ENCODE peak calls at places on chromosomes 6 and 20, in six cellular contexts. W is suprapubic skin, F is A549, R is HepG2, J is transverse colon, M is H1. C is an unnamed sample.
A peak's percentile ranks its signal among the peaks of the same experiment; 100 is the strongest.

GRCh38 chr6:9540534-9541126 is 874.2 kb downstream of the TFAP2A start:
- DNase-seq in W (no peak), F (peak; percentile 11), R (peak; percentile 20), J (no peak), M (no peak), C (no peak)

GRCh38 chr6:75210885-75211739 is 5.3 kb upstream of the COL12A1 start:
- DNase-seq in W (no peak), F (no peak), R (peak; percentile 37), J (peak; percentile 34), M (no peak), C (peak; percentile 39)

GRCh38 chr6:7324520-7324919 is 11.5 kb upstream of the SSR1 start:
- DNase-seq in W (no peak), F (no peak), R (no peak), J (peak; percentile 21), M (no peak), C (no peak)

GRCh38 chr6:69835414-69836179 is 30.8 kb upstream of the COL19A1 start:
- DNase-seq in W (no peak), F (peak; percentile 3), R (peak; percentile 41), J (no peak), M (no peak), C (no peak)

GRCh38 chr20:62986257-62986807 is 20.4 kb downstream of the BHLHE23 start:
- DNase-seq in W (no peak), F (no peak), R (no peak), J (no peak), M (no peak), C (no peak)

GRCh38 chr6:149888659-149889058 is 9.3 kb downstream of the RAET1E start:
- DNase-seq in W (no peak), F (no peak), R (no peak), J (no peak), M (no peak), C (no peak)

GRCh38 chr6:6379573-6379972 is 59.1 kb upstream of the F13A1 start:
- DNase-seq in W (no peak), F (no peak), R (no peak), J (no peak), M (no peak), C (no peak)

GRCh38 chr6:38531134-38531533 is 108.6 kb downstream of the BTBD9 start:
- DNase-seq in W (no peak), F (no peak), R (no peak), J (no peak), M (no peak), C (no peak)

GRCh38 chr6:102961902-102962301 is 1568.4 kb downstream of the GRIK2 start:
- DNase-seq in W (no peak), F (no peak), R (no peak), J (no peak), M (no peak), C (no peak)

GRCh38 chr6:132084811-132085509 is 133.8 kb upstream of the CCN2 start:
- DNase-seq in W (no peak), F (no peak), R (no peak), J (no peak), M (no peak), C (no peak)

GRCh38 chr6:7642784-7643183 is 52.8 kb downstream of the SNRNP48 start:
- DNase-seq in W (no peak), F (no peak), R (no peak), J (peak; percentile 57), M (no peak), C (no peak)

GRCh38 chr20:41570552-41570951 is 47.6 kb downstream of the CHD6 start:
- DNase-seq in W (no peak), F (no peak), R (no peak), J (no peak), M (no peak), C (no peak)

GRCh38 chr20:3595541-3595940 is 67.7 kb downstream of the GFRA4 start:
- DNase-seq in W (no peak), F (no peak), R (no peak), J (no peak), M (no peak), C (no peak)

GRCh38 chr6:169978615-169979161 is 227.3 kb downstream of the ERMARD start:
- DNase-seq in W (peak; percentile 78), F (no peak), R (no peak), J (no peak), M (no peak), C (no peak)
- TF ChIP-seq EP300 in W (no peak), F (no peak), R (no peak), J (no peak), M (no peak), C (no peak)

DNA sequence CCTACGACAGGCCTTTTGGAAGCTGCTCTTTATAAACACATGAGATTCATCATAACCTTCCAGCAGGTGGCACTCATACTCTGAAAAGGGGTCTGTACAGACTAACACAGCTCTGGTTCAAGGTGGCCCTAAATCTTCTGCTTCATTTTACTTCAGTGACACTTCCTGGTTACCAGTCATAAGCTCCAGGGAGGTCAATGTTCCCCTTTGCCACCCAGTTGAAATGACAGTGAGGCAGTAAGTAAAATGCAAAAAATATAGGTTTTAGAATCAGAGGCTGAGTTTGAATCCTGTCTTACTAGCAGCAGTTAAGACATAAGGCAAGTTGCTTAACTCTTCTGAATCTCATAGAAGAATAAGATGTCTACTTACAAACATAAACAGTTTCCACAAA is 132.8 kb downstream of the CDK19 start:
- DNase-seq in W (no peak), F (peak; percentile 35), R (peak; percentile 85), J (peak; percentile 66), M (no peak), C (no peak)
- TF ChIP-seq EP300 in W (no peak), F (no peak), R (no peak), J (no peak), M (no peak), C (no peak)

GRCh38 chr20:47338131-47338628 is 18.3 kb downstream of the ZMYND8 start:
- DNase-seq in W (no peak), F (no peak), R (no peak), J (no peak), M (no peak), C (no peak)

GRCh38 chr20:47334022-47334551 is 22.4 kb downstream of the ZMYND8 start:
- DNase-seq in W (no peak), F (peak; percentile 77), R (peak; percentile 99), J (peak; percentile 47), M (no peak), C (no peak)

GRCh38 chr20:47335251-47336012 is 21.1 kb downstream of the ZMYND8 start:
- DNase-seq in W (no peak), F (no peak), R (no peak), J (no peak), M (no peak), C (no peak)

GRCh38 chr20:47337413-47337812 is 19.1 kb downstream of the ZMYND8 start:
- DNase-seq in W (no peak), F (no peak), R (no peak), J (no peak), M (no peak), C (no peak)

DNA sequence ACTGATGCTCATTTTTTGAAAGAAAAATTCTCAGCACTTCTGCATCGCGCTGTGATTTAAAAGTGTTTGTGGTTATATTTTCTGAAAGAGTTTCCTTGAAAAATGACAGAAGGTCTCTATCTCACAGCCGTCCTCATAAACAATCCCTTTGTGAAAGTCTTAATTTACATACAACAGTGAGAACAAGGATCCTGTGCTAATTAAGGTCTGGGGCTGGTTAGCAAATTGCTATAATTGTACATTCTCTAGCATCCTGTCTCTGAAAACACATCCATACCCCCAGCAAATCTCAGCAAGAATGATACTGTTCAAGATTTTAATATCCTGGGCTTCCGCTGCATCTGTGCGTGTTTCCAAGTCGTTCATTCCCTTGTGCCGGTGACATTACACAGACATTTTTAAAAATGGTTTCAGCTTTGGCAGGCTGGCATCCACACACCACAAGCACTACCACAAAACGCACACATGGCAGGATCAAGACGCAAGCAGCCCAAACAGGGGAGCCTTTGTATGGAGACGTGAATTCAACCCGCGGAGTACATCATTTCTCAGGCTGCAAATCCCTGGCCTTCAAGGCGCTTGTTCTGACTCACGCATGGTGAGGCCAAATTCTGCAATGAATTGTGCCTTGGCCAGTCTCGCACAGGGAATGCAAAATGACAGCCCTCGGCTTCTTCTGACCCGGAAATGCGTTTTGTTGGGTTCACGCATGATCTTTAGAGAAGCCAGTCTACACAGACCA is 20.3 kb downstream of the ZMYND8 start:
- DNase-seq in W (peak; percentile 77), F (no peak), R (no peak), J (peak; percentile 56), M (no peak), C (peak; percentile 36)
- TF ChIP-seq EP300 in W (no peak), F (no peak), R (no peak), J (peak; percentile 67), M (no peak), C (no peak)

DNA sequence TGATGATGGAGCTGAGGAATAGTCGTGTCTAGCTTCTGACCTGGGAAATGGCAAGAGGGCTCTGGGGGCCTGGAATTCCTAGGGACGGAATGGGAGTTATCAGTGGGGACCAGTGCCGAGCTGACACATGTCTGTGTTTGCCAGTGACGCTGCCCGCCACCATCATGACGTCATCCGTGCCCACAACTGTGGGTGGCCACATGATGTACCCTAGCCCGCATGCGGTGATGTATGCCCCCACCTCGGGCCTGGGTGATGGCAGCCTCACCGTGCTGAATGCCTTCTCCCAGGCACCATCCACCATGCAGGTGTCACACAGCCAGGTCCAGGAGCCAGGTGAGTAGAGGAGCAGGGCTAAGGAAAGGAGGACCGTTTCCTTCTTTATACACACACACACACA is 3.8 kb upstream of the CUL9 start:
- DNase-seq in W (no peak), F (no peak), R (no peak), J (no peak), M (no peak), C (no peak)
- TF ChIP-seq EP300 in W (no peak), F (no peak), R (no peak), J (no peak), M (no peak), C (no peak)

DNA sequence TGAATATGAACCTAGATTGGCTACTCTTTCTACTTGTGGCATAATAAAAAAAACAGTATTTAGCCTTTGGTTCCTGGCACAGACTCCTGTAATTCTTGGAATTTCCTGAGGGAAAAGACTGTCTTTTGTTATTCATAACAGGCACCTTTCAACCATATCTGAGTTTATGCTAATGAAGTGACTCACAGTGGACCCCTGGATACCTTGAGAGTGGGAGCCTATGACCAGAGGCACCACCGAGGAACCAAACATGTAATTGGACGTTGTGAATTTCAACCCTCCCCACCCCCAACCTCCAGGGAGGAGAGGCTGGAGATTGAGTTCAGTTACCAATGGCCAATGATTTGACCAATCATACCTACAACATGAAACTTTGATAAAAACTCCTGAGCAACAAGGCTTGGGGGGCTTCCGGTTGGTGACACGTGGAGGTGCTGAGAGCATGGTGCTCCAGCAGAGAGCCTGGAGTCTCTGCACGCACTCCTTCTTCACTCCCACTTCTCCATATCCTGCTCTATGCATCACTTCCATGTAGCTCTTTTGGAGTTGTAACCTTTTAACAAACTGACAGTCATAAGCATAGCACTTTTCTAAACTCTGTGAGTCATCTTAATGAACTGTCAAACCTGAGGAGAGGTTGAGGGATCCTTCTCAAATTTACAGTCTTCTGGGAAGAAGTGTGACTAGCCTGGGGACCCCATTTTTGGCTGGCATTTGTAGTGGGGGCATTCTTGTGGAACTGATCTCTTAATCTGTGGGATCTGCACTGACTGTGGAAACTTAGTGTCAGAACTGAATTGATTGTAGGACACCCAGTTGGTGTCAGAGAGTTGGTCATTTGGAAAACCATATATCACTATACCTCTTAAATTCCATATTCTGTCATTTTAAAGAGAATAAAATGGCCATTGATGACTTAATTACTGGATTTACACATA is 48.6 kb downstream of the LAMA4 start:
- DNase-seq in W (no peak), F (no peak), R (no peak), J (no peak), M (peak; percentile 19), C (no peak)
- TF ChIP-seq EP300 in W (no peak), F (no peak), R (no peak), J (no peak), M (no peak), C (no peak)

GRCh38 chr6:57173886-57174510 is 1.9 kb downstream of the BAG2 start:
- DNase-seq in W (no peak), F (peak; percentile 10), R (peak; percentile 60), J (no peak), M (no peak), C (no peak)
- TF ChIP-seq EP300 in W (no peak), F (no peak), R (no peak), J (no peak), M (no peak), C (no peak)

C was measured in ovary.